ENCODE peak calls at places on chromosomes 7 and 10, in ten cellular contexts. Z is IMR-90, F is A549, Y is cardiac fibroblast, V is fibroblast of lung, H is bronchial epithelial cell, A is MM.1S, O is PC-3, G is AG09309, T is dorsolateral prefrontal cortex. D is an unnamed sample.

GRCh38 chr10:25639646-25640045 is 294.4 kb upstream of the MYO3A start:
- DNase-seq in Z (no peak), Y (peak), H (no peak), G (no peak), F (no peak), O (peak), V (peak), A (no peak), T (no peak), D (no peak)

GRCh38 chr7:18497800-18498199 is 2.3 kb downstream of the HDAC9 start:
- DNase-seq in V (no peak), O (no peak), Z (no peak), T (no peak), Y (no peak), H (no peak), F (no peak), G (no peak), A (no peak), D (no peak)

GRCh38 chr7:43037531-43037930 is 74.9 kb upstream of the HECW1 start:
- DNase-seq in T (no peak), A (no peak), H (no peak), F (no peak), G (no peak), O (no peak), Y (no peak), V (peak), Z (no peak), D (no peak)

GRCh38 chr7:12884033-12884432 is 196.6 kb downstream of the ARL4A start:
- DNase-seq in T (no peak), A (no peak), Z (peak), H (no peak), F (no peak), Y (peak), O (no peak), V (peak), G (no peak), D (no peak)

GRCh38 chr7:111587715-111588433 is 25.6 kb upstream of the IMMP2L start:
- DNase-seq in Z (no peak), F (no peak), V (peak), H (peak), A (no peak), O (peak), Y (peak), T (no peak), G (no peak), D (no peak)

GRCh38 chr7:214410-215212 is 22.2 kb downstream of the FAM20C start:
- DNase-seq in Z (peak), T (no peak), F (peak), Y (peak), A (no peak), V (peak), G (no peak), H (peak), O (peak), D (no peak)

GRCh38 chr10:102119417-102120141 is 589 bp downstream of the LDB1 start:
- DNase-seq in H (peak), G (no peak), T (peak), F (peak), O (peak), Z (peak), A (peak), V (peak), Y (peak), D (no peak)

GRCh38 chr10:52308251-52309031 is 5.6 kb upstream of the DKK1 start:
- DNase-seq in O (peak), T (peak), H (peak), G (no peak), F (peak), Z (peak), A (peak), Y (peak), V (peak), D (peak)

GRCh38 chr7:66921918-66922486 is 977 bp downstream of the TMEM248 start:
- DNase-seq in T (no peak), Y (no peak), G (no peak), A (peak), Z (no peak), V (peak), H (peak), O (peak), F (no peak), D (peak)

GRCh38 chr7:115789901-115790300 is 240.7 kb downstream of the TFEC start:
- DNase-seq in V (no peak), H (no peak), O (no peak), T (no peak), Y (no peak), F (no peak), A (no peak), G (no peak), Z (no peak), D (no peak)

GRCh38 chr10:28840202-28840601 is 162.9 kb downstream of the BAMBI start:
- DNase-seq in T (no peak), Y (no peak), V (no peak), A (no peak), O (no peak), F (no peak), H (no peak), Z (no peak), G (no peak), D (no peak)

GRCh38 chr7:114419441-114420107 is 5.0 kb downstream of the FOXP2 start:
- DNase-seq in F (no peak), H (no peak), O (no peak), V (peak), G (no peak), Y (no peak), T (no peak), Z (peak), A (no peak), D (no peak)

GRCh38 chr7:14507617-14508016 is 394.9 kb downstream of the DGKB start:
- DNase-seq in V (peak), G (peak), T (no peak), A (no peak), O (peak), H (peak), Z (no peak), Y (peak), F (no peak), D (no peak)

GRCh38 chr7:5450549-5451327 is 27.1 kb upstream of the TNRC18 start:
- DNase-seq in Z (peak), F (peak), H (peak), A (peak), Y (peak), G (no peak), T (peak), V (peak), O (peak), D (no peak)

GRCh38 chr7:124908258-124908657 is 21.4 kb downstream of the POT1 start:
- DNase-seq in V (peak), Y (peak), H (no peak), G (no peak), O (no peak), T (no peak), F (no peak), Z (peak), A (no peak), D (no peak)

GRCh38 chr10:66752714-66753113 is 173.1 kb upstream of the LRRTM3 start:
- DNase-seq in F (no peak), A (no peak), Z (peak), T (no peak), H (peak), Y (peak), G (no peak), V (peak), O (peak), D (no peak)

GRCh38 chr7:154916381-154917213 is 86.3 kb downstream of the PAXIP1 start:
- DNase-seq in H (no peak), O (no peak), G (no peak), F (no peak), Y (no peak), Z (no peak), V (no peak), T (no peak), A (no peak), D (no peak)

GRCh38 chr7:134831862-134832261 is 52.4 kb downstream of the CALD1 start:
- DNase-seq in Z (no peak), G (no peak), F (no peak), Y (peak), O (no peak), T (no peak), A (no peak), V (no peak), H (no peak), D (no peak)

GRCh38 chr7:24738577-24738976 is 18.7 kb downstream of the GSDME start:
- DNase-seq in T (no peak), G (no peak), Z (no peak), F (no peak), H (no peak), V (no peak), A (no peak), Y (no peak), O (no peak), D (no peak)

GRCh38 chr7:29331163-29331562 is 136.6 kb downstream of the CHN2 start:
- DNase-seq in Y (no peak), V (no peak), H (no peak), Z (no peak), O (no peak), T (no peak), G (no peak), F (no peak), A (no peak), D (no peak)

GRCh38 chr10:103504181-103504783 is 10.8 kb downstream of the NEURL1 start:
- DNase-seq in Y (peak), V (peak), T (no peak), A (peak), G (peak), F (peak), H (peak), Z (peak), O (peak), D (peak)

GRCh38 chr7:28530175-28531142 is 118.1 kb downstream of the CREB5 start:
- DNase-seq in T (no peak), Y (peak), F (no peak), Z (peak), A (no peak), V (peak), G (no peak), H (no peak), O (peak), D (no peak)

GRCh38 chr10:78397796-78398195 is 364.1 kb downstream of the RPS24 start:
- DNase-seq in V (peak), T (no peak), O (no peak), Z (no peak), H (no peak), G (no peak), A (no peak), Y (no peak), F (no peak), D (no peak)

GRCh38 chr10:114538544-114538906 is 119.5 kb downstream of the ABLIM1 start:
- DNase-seq in A (peak), G (no peak), F (no peak), T (no peak), V (no peak), Y (no peak), Z (no peak), H (peak), O (no peak), D (no peak)

GRCh38 chr10:123346581-123346980 is 192.4 kb downstream of the BUB3 start:
- DNase-seq in G (no peak), H (no peak), O (no peak), V (no peak), Y (no peak), A (no peak), F (no peak), Z (no peak), T (no peak), D (no peak)

GRCh38 chr7:42460948-42461347 is 223.9 kb upstream of the GLI3 start:
- DNase-seq in O (no peak), A (no peak), Z (no peak), G (no peak), Y (peak), H (peak), V (no peak), F (no peak), T (no peak), D (no peak)

GRCh38 chr10:7817576-7817975 is 729 bp upstream of the TAF3 start:
- DNase-seq in V (no peak), G (no peak), O (no peak), Z (no peak), Y (no peak), T (no peak), A (no peak), F (no peak), H (no peak), D (no peak)

GRCh38 chr10:7819126-7819470 is 793 bp downstream of the TAF3 start:
- DNase-seq in V (peak), F (peak), T (peak), G (no peak), H (peak), A (peak), O (peak), Z (peak), Y (peak), D (no peak)

GRCh38 chr10:7817984-7818294 is 366 bp upstream of the TAF3 start:
- DNase-seq in Z (no peak), O (no peak), A (no peak), V (no peak), Y (no peak), F (no peak), G (no peak), H (no peak), T (peak), D (no peak)

GRCh38 chr10:7813481-7813880 is 4.8 kb upstream of the TAF3 start:
- DNase-seq in A (peak), O (no peak), V (no peak), Y (no peak), F (no peak), Z (no peak), T (no peak), H (no peak), G (no peak), D (no peak)

GRCh38 chr10:7818295-7819125 is at the start of gene TAF3:
- DNase-seq in T (peak), V (peak), O (peak), G (peak), Y (peak), H (peak), F (peak), Z (peak), A (peak), D (peak)
- TF ChIP-seq CTCF in T (peak), V (no peak), O (no peak), G (no peak), Y (no peak), H (no peak), F (no peak), Z (no peak), A (no peak), D (no peak)

GRCh38 chr10:8045728-8046494 is 8.6 kb upstream of the GATA3 start:
- DNase-seq in T (no peak), A (no peak), O (no peak), H (no peak), G (no peak), Z (no peak), Y (no peak), F (no peak), V (no peak), D (no peak)
- H3K4me3 ChIP-seq in T (no peak), A (peak), O (no peak), H (no peak), G (no peak), Z (no peak), Y (no peak), F (no peak), V (no peak), D (no peak)

GRCh38 chr10:12842310-12842709 is 159.2 kb downstream of the CCDC3 start:
- DNase-seq in T (no peak), F (no peak), O (no peak), Y (no peak), V (no peak), G (no peak), A (no peak), H (no peak), Z (no peak), D (no peak)

GRCh38 chr10:12839941-12840611 is 161.4 kb downstream of the CCDC3 start:
- DNase-seq in Z (no peak), G (no peak), Y (no peak), H (no peak), T (no peak), F (no peak), A (no peak), O (no peak), V (peak), D (no peak)

GRCh38 chr10:12843296-12843945 is 158.1 kb downstream of the CCDC3 start:
- DNase-seq in V (no peak), H (no peak), T (no peak), A (no peak), G (no peak), Z (no peak), Y (no peak), F (no peak), O (no peak), D (no peak)

GRCh38 chr10:12841426-12841825 is 160.1 kb downstream of the CCDC3 start:
- DNase-seq in Y (no peak), Z (no peak), O (no peak), V (no peak), T (no peak), G (no peak), A (no peak), F (no peak), H (no peak), D (no peak)

GRCh38 chr10:12841826-12842225 is 159.7 kb downstream of the CCDC3 start:
- DNase-seq in H (no peak), A (no peak), V (no peak), F (no peak), T (no peak), O (no peak), Z (no peak), G (no peak), Y (no peak), D (no peak)
- TF ChIP-seq CTCF in H (no peak), A (no peak), V (no peak), F (no peak), T (no peak), O (no peak), Z (no peak), G (no peak), Y (no peak), D (no peak)

DNA sequence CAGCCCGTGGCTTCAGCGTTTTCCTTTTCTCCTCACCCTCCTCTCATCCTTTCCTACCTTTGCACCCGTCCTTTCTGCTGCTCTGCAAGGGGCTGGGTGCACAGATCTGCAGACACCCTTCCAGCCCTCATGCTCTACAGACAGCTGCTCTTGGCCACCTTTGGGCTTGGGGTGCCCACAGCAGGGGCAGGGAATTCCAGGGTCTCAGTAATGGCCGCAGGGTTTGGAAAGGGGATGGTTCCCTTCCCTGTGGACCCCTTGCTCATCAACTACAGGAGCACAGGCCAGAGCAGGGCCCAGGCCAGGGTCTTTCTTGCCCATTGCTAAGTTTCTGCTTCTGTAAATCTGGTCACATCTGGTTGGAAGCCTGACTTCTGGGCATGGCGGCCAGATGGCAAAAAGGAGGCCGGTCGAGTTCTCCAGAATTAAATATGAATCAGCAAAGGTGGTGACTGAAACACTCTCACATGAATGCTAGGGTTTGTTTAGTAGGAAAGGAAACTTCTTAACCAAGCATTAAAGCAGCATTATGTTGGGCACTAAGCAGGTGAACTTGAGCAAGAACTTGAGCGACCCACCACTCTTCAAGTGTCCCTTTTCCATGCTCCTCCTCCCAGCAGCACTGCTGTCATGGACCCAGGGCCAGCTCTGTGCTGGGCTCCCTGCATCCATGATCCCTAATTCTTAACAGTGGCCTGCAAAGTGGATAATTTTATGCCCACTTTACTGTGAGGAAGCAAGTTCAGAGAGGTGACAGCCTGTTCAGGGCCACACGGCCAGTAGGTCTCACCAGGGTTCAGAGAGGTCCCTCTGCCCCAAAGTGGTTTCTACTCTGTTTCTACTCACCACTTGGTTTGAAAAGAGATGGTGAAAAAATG is 1.5 kb downstream of the ECHDC3 start:
- DNase-seq in H (no peak), A (no peak), G (no peak), F (no peak), O (no peak), T (no peak), V (no peak), Z (no peak), Y (no peak), D (no peak)
- H3K4me3 ChIP-seq in H (peak), A (no peak), G (no peak), F (no peak), O (no peak), T (no peak), V (no peak), Z (no peak), Y (no peak), D (no peak)

GRCh38 chr10:86524225-86524982 is 2.8 kb upstream of the WAPL start:
- DNase-seq in V (no peak), A (no peak), H (no peak), G (no peak), T (no peak), Z (no peak), F (no peak), Y (no peak), O (no peak), D (no peak)

GRCh38 chr10:86522385-86522855 is 828 bp upstream of the WAPL start:
- DNase-seq in Y (peak), T (no peak), A (peak), Z (no peak), V (no peak), O (no peak), F (no peak), H (peak), G (no peak), D (no peak)

GRCh38 chr10:86521620-86522384 is at the start of gene WAPL:
- DNase-seq in T (peak), F (peak), Z (peak), H (peak), Y (peak), O (peak), G (peak), V (peak), A (peak), D (peak)

GRCh38 chr10:86520871-86521619 is 547 bp downstream of the WAPL start:
- DNase-seq in H (peak), F (peak), O (peak), T (peak), A (peak), Y (peak), G (no peak), V (peak), Z (peak), D (no peak)

GRCh38 chr10:86523348-86523747 is 1.8 kb upstream of the WAPL start:
- DNase-seq in Z (peak), H (no peak), F (peak), A (no peak), Y (peak), G (no peak), O (peak), V (peak), T (no peak), D (no peak)
- TF ChIP-seq CTCF in Z (peak), H (peak), F (peak), A (no peak), Y (peak), G (peak), O (peak), V (peak), T (no peak), D (peak)

DNA sequence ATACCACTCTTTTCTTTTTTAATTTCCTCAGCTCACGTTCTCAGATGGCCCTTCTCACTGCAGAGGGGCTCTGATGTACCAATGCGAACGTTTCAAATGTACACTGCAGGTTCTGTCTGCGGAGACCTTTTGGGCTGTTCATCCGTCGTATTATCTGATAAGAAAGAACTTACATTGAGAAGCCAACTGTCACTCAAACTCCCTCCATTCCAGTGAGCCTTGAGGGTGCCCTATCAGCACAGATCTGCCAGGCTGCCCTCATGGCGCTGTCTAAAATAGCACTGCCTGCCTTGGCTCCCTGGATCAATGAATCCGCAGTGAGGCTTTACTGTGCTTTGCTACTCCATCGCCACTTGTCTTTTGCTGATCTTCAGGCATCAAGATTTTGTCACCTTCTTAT is 61.8 kb downstream of the ARL5B start:
- DNase-seq in V (no peak), F (no peak), G (no peak), A (no peak), T (no peak), Y (no peak), Z (no peak), O (no peak), H (no peak), D (no peak)
- H3K4me3 ChIP-seq in V (no peak), F (no peak), G (no peak), A (no peak), T (no peak), Y (no peak), Z (no peak), O (no peak), H (no peak), D (no peak)

DNA sequence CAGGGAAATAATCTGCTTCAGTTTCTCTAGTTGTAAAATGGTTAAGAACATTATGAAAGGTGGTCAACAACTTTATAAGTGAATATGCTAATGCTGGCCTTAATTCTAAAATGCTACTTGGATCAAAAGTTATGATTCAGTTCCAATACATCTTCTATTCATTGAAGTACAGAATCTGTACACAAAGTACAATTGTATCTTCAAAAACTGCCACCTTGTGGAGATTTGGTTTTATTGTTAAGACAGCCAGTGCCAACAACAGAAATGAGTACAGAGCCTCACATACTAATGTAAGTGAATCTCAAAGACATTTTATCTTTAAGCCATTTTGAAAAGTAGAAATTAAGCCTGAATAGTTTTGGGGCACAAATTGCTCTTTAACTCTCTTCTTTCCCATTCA is 194.0 kb downstream of the CFTR start:
- DNase-seq in T (no peak), F (peak), A (peak), V (peak), O (peak), H (peak), G (no peak), Z (peak), Y (peak), D (no peak)
- TF ChIP-seq CTCF in T (peak), F (peak), A (peak), V (no peak), O (peak), H (peak), G (no peak), Z (peak), Y (peak), D (no peak)